ENCODE peak calls at places on chromosomes 1 and 21, in five cellular contexts. One of them, this sample, is unnamed.
A peak's percentile ranks its signal among the peaks of the same experiment; 100 is the strongest.

GRCh38 chr1:154859786-154860153 is 10.3 kb downstream of the KCNN3 start:
- DNase-seq in WTC11: no peak
- DNase-seq in H1: no peak
- DNase-seq in SK-N-SH: no peak
- DNase-seq in GM12878: peak; percentile 83
- DNase-seq in this sample: no peak

GRCh38 chr21:16377120-16377658 is 647.4 kb downstream of the USP25 start:
- DNase-seq in H1: no peak
- DNase-seq in WTC11: no peak
- DNase-seq in SK-N-SH: no peak
- DNase-seq in GM12878: no peak
- DNase-seq in this sample: no peak

GRCh38 chr1:9233241-9233941 is 1.2 kb upstream of the H6PD start:
- DNase-seq in WTC11: no peak
- DNase-seq in H1: no peak
- DNase-seq in GM12878: no peak
- DNase-seq in SK-N-SH: no peak
- DNase-seq in this sample: peak; percentile 87

GRCh38 chr1:52585474-52585873 is 16.7 kb upstream of the GPX7 start:
- DNase-seq in GM12878: no peak
- DNase-seq in WTC11: no peak
- DNase-seq in H1: no peak
- DNase-seq in SK-N-SH: no peak
- DNase-seq in this sample: no peak

GRCh38 chr21:36701912-36702621 is 3.2 kb downstream of the SIM2 start:
- DNase-seq in GM12878: no peak
- DNase-seq in SK-N-SH: no peak
- DNase-seq in WTC11: no peak
- DNase-seq in H1: peak; percentile 65
- DNase-seq in this sample: no peak

GRCh38 chr1:117632269-117633067 is 26.6 kb downstream of the TENT5C start:
- DNase-seq in SK-N-SH: no peak
- DNase-seq in GM12878: no peak
- DNase-seq in WTC11: no peak
- DNase-seq in H1: no peak
- DNase-seq in this sample: no peak

GRCh38 chr1:27655151-27655929 is 16.7 kb downstream of the IFI6 start:
- DNase-seq in GM12878: no peak
- DNase-seq in H1: peak; percentile 58
- DNase-seq in SK-N-SH: no peak
- DNase-seq in WTC11: no peak
- DNase-seq in this sample: peak; percentile 59

GRCh38 chr1:101967871-101968270 is 28.9 kb downstream of the OLFM3 start:
- DNase-seq in H1: no peak
- DNase-seq in SK-N-SH: no peak
- DNase-seq in GM12878: no peak
- DNase-seq in WTC11: no peak
- DNase-seq in this sample: no peak

GRCh38 chr21:16709866-16710550 is 802.8 kb upstream of the CXADR start:
- DNase-seq in SK-N-SH: no peak
- DNase-seq in H1: no peak
- DNase-seq in WTC11: no peak
- DNase-seq in GM12878: no peak
- DNase-seq in this sample: no peak

GRCh38 chr1:218361298-218362065 is 16.3 kb downstream of the TGFB2 start:
- DNase-seq in GM12878: no peak
- DNase-seq in WTC11: no peak
- DNase-seq in H1: peak; percentile 39
- DNase-seq in SK-N-SH: peak; percentile 46
- DNase-seq in this sample: peak; percentile 49

GRCh38 chr1:103106426-103107321 is 1.6 kb downstream of the COL11A1 start:
- DNase-seq in WTC11: peak; percentile 40
- DNase-seq in GM12878: no peak
- DNase-seq in SK-N-SH: peak; percentile 62
- DNase-seq in H1: peak; percentile 66
- DNase-seq in this sample: peak; percentile 33

GRCh38 chr1:199641531-199641930 is 386.0 kb upstream of the NR5A2 start:
- DNase-seq in GM12878: no peak
- DNase-seq in WTC11: no peak
- DNase-seq in H1: no peak
- DNase-seq in SK-N-SH: no peak
- DNase-seq in this sample: no peak

GRCh38 chr1:77283701-77284425 is 2.0 kb downstream of the AK5 start:
- DNase-seq in WTC11: no peak
- DNase-seq in GM12878: no peak
- DNase-seq in H1: no peak
- DNase-seq in SK-N-SH: no peak
- DNase-seq in this sample: no peak

GRCh38 chr1:7885513-7886298 is 32.8 kb upstream of the UTS2 start:
- DNase-seq in WTC11: peak; percentile 100
- DNase-seq in H1: peak; percentile 100
- DNase-seq in SK-N-SH: no peak
- DNase-seq in GM12878: no peak
- DNase-seq in this sample: no peak

GRCh38 chr1:156618853-156619581 is at the start of gene HAPLN2:
- DNase-seq in SK-N-SH: no peak
- DNase-seq in GM12878: no peak
- DNase-seq in H1: peak; percentile 84
- DNase-seq in WTC11: peak; percentile 79
- DNase-seq in this sample: peak; percentile 35

GRCh38 chr1:152182431-152182830 is 23.4 kb upstream of the RPTN start:
- DNase-seq in SK-N-SH: no peak
- DNase-seq in GM12878: no peak
- DNase-seq in H1: no peak
- DNase-seq in WTC11: no peak
- DNase-seq in this sample: peak; percentile 52
- TF ChIP-seq CTCF in SK-N-SH: peak; percentile 74
- TF ChIP-seq CTCF in GM12878: peak; percentile 31
- TF ChIP-seq CTCF in H1: peak; percentile 35
- TF ChIP-seq CTCF in WTC11: no peak
- TF ChIP-seq CTCF in this sample: peak; percentile 50

DNA sequence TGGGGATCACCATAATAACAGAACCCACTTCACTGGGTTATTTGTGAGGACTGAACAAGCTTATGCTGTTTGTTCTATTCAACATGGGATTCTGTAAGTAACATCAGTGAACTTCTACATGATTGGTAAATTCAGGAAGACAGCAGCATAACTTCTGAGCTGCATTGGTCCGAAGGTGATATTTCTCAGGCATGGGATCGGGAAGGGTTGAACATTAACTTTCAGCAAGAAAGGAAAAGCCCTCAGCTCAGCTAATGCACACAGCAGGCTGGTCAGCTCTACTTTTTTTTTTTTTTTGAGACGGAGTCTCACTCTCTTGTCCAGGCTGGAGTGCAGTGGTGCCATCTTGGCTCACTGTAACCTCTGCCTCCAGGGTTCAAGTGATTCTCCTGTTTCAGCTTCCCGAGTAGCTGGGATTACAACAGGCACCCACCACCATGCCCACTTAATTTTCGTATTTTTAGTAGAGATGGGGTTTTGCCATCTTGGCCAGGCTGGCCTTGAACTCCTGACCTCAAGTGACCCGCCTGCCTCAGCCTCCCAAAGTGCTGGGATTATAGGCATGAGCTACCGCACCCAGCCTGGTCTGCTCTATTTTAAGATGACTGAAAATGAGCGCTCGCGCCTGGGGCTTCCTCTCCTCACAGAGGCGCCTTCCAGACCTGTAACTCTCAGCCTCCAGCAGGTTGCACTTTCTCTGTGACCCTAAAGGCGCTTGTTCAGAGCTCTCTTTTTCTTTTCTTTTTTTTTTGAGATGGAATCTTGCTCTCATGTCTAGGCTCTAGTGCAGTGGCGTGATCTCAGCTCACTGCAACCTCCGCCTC is 42.2 kb downstream of the ECE1 start:
- DNase-seq in SK-N-SH: no peak
- DNase-seq in GM12878: no peak
- DNase-seq in WTC11: no peak
- DNase-seq in H1: no peak
- DNase-seq in this sample: no peak
- TF ChIP-seq MAX in SK-N-SH: no peak
- TF ChIP-seq MAX in GM12878: no peak
- TF ChIP-seq MAX in WTC11: no peak
- TF ChIP-seq MAX in H1: no peak
- TF ChIP-seq MAX in this sample: no peak

GRCh38 chr1:24642481-24643361 is at the start of gene SRRM1:
- DNase-seq in H1: peak; percentile 93
- DNase-seq in GM12878: peak; percentile 98
- DNase-seq in WTC11: peak; percentile 97
- DNase-seq in SK-N-SH: peak; percentile 97
- DNase-seq in this sample: peak; percentile 100
- TF ChIP-seq CTCF in H1: no peak
- TF ChIP-seq CTCF in GM12878: peak; percentile 20
- TF ChIP-seq CTCF in WTC11: no peak
- TF ChIP-seq CTCF in SK-N-SH: peak; percentile 19
- TF ChIP-seq CTCF in this sample: no peak

GRCh38 chr1:179340915-179341314 is 24.9 kb upstream of the AXDND1 start:
- DNase-seq in SK-N-SH: no peak
- DNase-seq in WTC11: no peak
- DNase-seq in GM12878: no peak
- DNase-seq in H1: no peak
- DNase-seq in this sample: no peak

GRCh38 chr1:179337343-179337742 is 28.4 kb upstream of the AXDND1 start:
- DNase-seq in GM12878: no peak
- DNase-seq in H1: no peak
- DNase-seq in SK-N-SH: no peak
- DNase-seq in WTC11: no peak
- DNase-seq in this sample: no peak

GRCh38 chr1:179334440-179334839 is 31.3 kb upstream of the AXDND1 start:
- DNase-seq in SK-N-SH: no peak
- DNase-seq in H1: no peak
- DNase-seq in GM12878: no peak
- DNase-seq in WTC11: no peak
- DNase-seq in this sample: no peak

GRCh38 chr1:179341943-179342547 is 23.7 kb upstream of the AXDND1 start:
- DNase-seq in GM12878: no peak
- DNase-seq in SK-N-SH: no peak
- DNase-seq in H1: no peak
- DNase-seq in WTC11: no peak
- DNase-seq in this sample: no peak

DNA sequence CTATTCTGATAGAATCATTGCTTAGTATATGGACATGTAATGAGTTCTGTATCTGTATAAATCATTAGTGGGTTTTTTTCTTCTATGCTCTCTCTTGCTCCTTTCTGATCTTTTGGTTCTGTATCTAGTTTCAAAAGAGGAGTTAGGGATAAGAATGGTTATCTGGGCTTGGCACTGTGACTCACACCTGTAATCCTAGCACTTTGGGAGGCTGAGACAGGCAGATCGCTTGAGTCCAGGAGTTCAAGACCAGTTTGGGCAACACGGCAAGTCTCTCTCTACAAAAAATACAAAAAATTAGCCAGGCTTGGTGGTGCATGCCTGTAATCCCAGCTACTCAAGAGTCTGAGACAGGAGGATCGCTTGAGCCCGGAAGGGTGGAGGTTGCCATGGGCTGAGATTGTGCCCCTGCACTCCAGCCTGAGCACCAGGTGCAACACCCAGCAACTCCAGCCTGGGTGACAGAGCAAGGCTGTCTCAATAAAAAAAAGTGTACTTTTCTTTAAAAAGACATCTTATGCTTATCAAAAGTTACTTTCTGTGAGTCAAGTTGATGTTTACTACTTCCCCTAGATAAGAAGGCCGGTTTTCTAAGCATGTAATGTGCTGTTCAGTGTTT is 27.7 kb upstream of the AXDND1 start:
- DNase-seq in H1: no peak
- DNase-seq in WTC11: no peak
- DNase-seq in GM12878: no peak
- DNase-seq in SK-N-SH: no peak
- DNase-seq in this sample: no peak
- TF ChIP-seq MAX in H1: no peak
- TF ChIP-seq MAX in WTC11: no peak
- TF ChIP-seq MAX in GM12878: no peak
- TF ChIP-seq MAX in SK-N-SH: no peak
- TF ChIP-seq MAX in this sample: no peak